ENCODE peak calls at places on chromosomes 1 and 21, in five cellular contexts. T is HepG2, M is A549, B is upper lobe of left lung, H is K562. W is an unnamed sample.

GRCh38 chr1:39919545-39919944 is 17.8 kb upstream of the MYCL start:
- ATAC-seq in M (peak), B (peak), T (peak), H (peak), W (peak)

GRCh38 chr21:38121888-38122705 is 134.7 kb upstream of the KCNJ15 start:
- ATAC-seq in M (no peak), T (no peak), H (peak), B (no peak), W (no peak)

GRCh38 chr1:222314839-222315238 is 233.1 kb downstream of the HHIPL2 start:
- ATAC-seq in M (no peak), T (no peak), H (no peak), B (no peak), W (no peak)

GRCh38 chr1:94069649-94070285 is 51.2 kb downstream of the ABCA4 start:
- ATAC-seq in B (no peak), H (no peak), M (no peak), T (no peak), W (no peak)

GRCh38 chr1:166302919-166303758 is 136.3 kb upstream of the FAM78B start:
- ATAC-seq in B (no peak), H (no peak), M (no peak), T (no peak), W (no peak)

GRCh38 chr1:77234943-77235342 is 15.7 kb upstream of the PIGK start:
- ATAC-seq in H (no peak), B (no peak), T (no peak), M (no peak), W (no peak)

GRCh38 chr21:45741691-45742090 is 98.2 kb downstream of the PCBP3 start:
- ATAC-seq in B (no peak), T (no peak), H (no peak), M (no peak), W (no peak)

GRCh38 chr1:156692409-156692957 is 12.9 kb downstream of the CRABP2 start:
- ATAC-seq in M (no peak), T (no peak), B (no peak), H (no peak), W (no peak)

GRCh38 chr1:109389638-109390341 is 7.9 kb downstream of the SORT1 start:
- ATAC-seq in B (peak), H (peak), M (no peak), T (no peak), W (no peak)

GRCh38 chr1:192767798-192768197 is 41.0 kb upstream of the RGS2 start:
- ATAC-seq in B (no peak), T (no peak), M (no peak), H (no peak), W (no peak)

GRCh38 chr1:9085306-9085940 is 16.0 kb upstream of the SLC2A5 start:
- ATAC-seq in H (no peak), M (no peak), B (no peak), T (no peak), W (no peak)

GRCh38 chr1:224433671-224434446 is 738 bp downstream of the WDR26 start:
- ATAC-seq in H (peak), B (peak), M (peak), T (peak), W (peak)

GRCh38 chr1:109923946-109924275 is 13.3 kb downstream of the CSF1 start:
- ATAC-seq in M (no peak), H (no peak), T (no peak), B (no peak), W (no peak)

GRCh38 chr1:2214541-2215241 is 13.4 kb upstream of the SKI start:
- ATAC-seq in T (peak), M (no peak), H (no peak), B (peak), W (peak)

GRCh38 chr1:68819190-68819829 is 322.4 kb upstream of the DEPDC1 start:
- ATAC-seq in M (peak), H (no peak), T (peak), B (peak), W (no peak)

GRCh38 chr1:196059210-196059609 is 549.0 kb downstream of the KCNT2 start:
- ATAC-seq in M (no peak), B (no peak), H (peak), T (peak), W (no peak)

GRCh38 chr1:47849611-47850261 is 147.4 kb downstream of the TRABD2B start:
- ATAC-seq in M (no peak), T (no peak), B (no peak), H (no peak), W (peak)

GRCh38 chr1:182789138-182790076 is at the start of gene NPL:
- ATAC-seq in H (peak), B (peak), T (peak), M (peak), W (peak)

GRCh38 chr1:21689531-21690165 is 20.5 kb upstream of the RAP1GAP start:
- ATAC-seq in M (no peak), H (no peak), B (no peak), T (no peak), W (no peak)

GRCh38 chr1:8862528-8862927 is 16.0 kb downstream of the ENO1 start:
- ATAC-seq in M (peak), H (peak), B (peak), T (peak), W (no peak)

GRCh38 chr1:20913242-20913641 is 126.1 kb upstream of the HP1BP3 start:
- ATAC-seq in B (no peak), H (no peak), M (no peak), T (no peak), W (no peak)

GRCh38 chr1:185074307-185074706 is 28.9 kb downstream of the RNF2 start:
- ATAC-seq in M (no peak), H (peak), T (no peak), B (no peak), W (no peak)

DNA sequence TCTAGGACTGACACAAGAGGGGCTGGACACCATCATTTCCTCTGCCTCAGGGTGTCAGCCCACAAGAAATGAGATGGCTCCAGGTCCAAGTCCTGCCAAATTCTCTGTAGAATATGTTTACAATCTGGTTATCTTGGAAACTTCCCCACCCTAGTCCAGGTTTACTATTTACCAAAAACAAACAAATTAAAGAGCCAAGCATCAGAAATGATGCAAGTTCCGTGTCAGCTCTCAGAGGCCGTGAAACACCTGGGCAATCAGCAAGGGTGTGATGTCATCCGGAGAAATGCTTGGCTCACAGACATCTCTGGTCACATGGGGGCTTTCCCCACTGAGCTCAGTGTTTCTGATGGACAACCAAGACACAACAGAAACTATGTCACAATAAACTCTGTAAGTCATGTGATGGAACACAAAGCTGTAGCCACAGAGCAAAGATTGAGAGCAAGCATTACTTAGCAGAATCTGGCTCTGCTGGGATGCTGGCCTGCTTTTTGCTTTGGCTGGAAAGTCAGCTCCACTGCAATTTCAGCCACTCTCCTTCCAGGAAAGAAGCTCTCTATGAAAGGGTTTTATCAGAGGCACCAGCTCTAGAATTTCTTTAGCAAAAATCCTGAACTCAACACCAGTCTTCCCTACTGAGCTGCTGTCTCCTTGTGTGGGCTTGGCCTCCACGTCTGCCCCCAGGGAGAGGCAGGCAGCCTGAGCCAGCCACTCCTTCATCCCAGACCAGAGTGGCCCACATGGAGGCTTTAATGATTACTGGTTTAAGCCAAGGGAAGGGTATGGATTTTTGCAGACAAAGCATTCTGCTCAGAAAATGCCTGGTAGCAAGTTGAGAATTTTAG is 55.9 kb downstream of the NENF start:
- ATAC-seq in M (peak), T (no peak), B (peak), H (peak), W (peak)
- TF ChIP-seq EP300 in M (peak), T (peak), B (peak), H (peak), W (no peak)

GRCh38 chr1:13760340-13760739 is 60.4 kb downstream of the PRDM2 start:
- ATAC-seq in T (no peak), H (no peak), B (no peak), M (no peak), W (no peak)

GRCh38 chr1:13760921-13761320 is 60.9 kb downstream of the PRDM2 start:
- ATAC-seq in B (no peak), T (no peak), H (no peak), M (no peak), W (no peak)

GRCh38 chr1:13757693-13758092 is 57.7 kb downstream of the PRDM2 start:
- ATAC-seq in M (no peak), H (no peak), B (no peak), T (no peak), W (no peak)

GRCh38 chr1:13756557-13757315 is 56.7 kb downstream of the PRDM2 start:
- ATAC-seq in B (no peak), M (no peak), H (no peak), T (no peak), W (no peak)

DNA sequence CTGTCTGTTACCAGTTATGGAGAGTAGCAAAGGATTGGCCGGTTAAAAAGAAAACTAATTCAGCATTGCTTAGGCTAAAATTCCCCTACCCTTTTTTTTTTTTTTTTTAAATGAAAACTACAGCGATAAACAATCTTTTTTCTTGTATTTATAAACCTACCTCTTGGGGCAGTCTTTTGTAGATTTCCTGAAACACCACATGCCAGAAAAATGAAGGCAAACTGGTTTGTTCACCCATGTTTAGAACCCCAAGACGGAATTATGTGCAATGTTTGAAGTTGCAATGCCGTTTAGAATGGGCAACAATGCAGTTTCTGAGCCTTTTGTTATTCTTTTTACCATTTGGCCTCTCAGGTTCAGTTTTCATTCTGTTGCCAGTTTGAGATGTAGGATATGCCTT is 59.1 kb downstream of the PRDM2 start:
- ATAC-seq in T (no peak), B (no peak), H (no peak), M (no peak), W (no peak)
- TF ChIP-seq CTCF in T (no peak), B (no peak), H (no peak), M (no peak), W (no peak)

GRCh38 chr1:6578624-6579373 is 995 bp upstream of the ZBTB48 start:
- ATAC-seq in T (peak), B (no peak), M (no peak), H (no peak), W (no peak)
- H3K4me3 ChIP-seq in T (peak), B (peak), M (no peak), H (no peak), W (no peak)

GRCh38 chr1:207751790-207752455 is at the start of gene CD46:
- ATAC-seq in H (peak), M (peak), B (peak), T (peak), W (peak)
- TF ChIP-seq EP300 in H (peak), M (no peak), B (peak), T (no peak), W (no peak)

GRCh38 chr1:4170953-4171352 is 270.9 kb upstream of the C1orf174 start:
- ATAC-seq in M (no peak), T (no peak), H (no peak), B (peak), W (no peak)

GRCh38 chr1:4171480-4172450 is 271.7 kb upstream of the C1orf174 start:
- ATAC-seq in B (peak), M (no peak), T (no peak), H (no peak), W (no peak)

GRCh38 chr1:4174291-4175200 is 274.5 kb upstream of the C1orf174 start:
- ATAC-seq in M (no peak), T (no peak), H (no peak), B (no peak), W (no peak)

GRCh38 chr1:4173731-4174130 is 273.7 kb upstream of the C1orf174 start:
- ATAC-seq in H (no peak), T (no peak), M (no peak), B (no peak), W (no peak)

GRCh38 chr1:4172659-4173599 is 272.9 kb upstream of the C1orf174 start:
- ATAC-seq in M (peak), T (peak), H (peak), B (no peak), W (no peak)
- TF ChIP-seq CTCF in M (peak), T (peak), H (peak), B (no peak), W (no peak)

DNA sequence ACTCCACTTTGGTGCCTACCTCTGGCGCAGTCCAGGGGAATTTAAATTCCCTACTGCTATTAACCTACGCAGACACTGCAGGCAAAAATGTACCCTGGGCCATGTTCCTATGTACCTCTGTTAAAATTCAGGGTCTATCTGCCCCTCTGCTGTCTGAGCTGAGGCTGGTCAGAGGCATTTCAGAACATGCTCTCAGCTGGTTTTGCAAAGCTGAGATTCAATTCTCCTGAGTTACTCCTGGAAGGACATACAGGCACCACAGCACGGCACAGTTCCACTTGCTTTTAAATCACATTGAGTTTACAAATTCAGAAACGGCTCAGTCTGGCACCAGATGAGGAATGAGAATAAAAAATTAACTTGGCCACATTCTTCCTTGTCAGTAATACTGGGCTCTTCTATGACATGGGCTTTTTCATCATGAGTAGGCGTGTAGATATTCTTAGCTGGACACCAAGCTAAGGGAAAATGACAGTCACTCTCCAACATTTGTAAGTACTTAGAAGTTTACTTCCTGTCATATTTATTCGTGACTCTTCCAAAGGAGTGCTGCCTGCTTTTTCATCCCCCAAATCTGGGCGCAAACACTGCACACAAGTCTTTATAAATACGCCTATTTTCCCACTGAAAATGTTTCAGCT is 2.0 kb downstream of the C1orf198 start:
- ATAC-seq in T (no peak), B (no peak), H (no peak), M (no peak), W (peak)
- H3K4me3 ChIP-seq in T (peak), B (peak), H (no peak), M (no peak), W (peak)

GRCh38 chr1:162690672-162691434 is 58.6 kb downstream of the DDR2 start:
- ATAC-seq in M (peak), H (peak), T (no peak), B (peak), W (peak)

GRCh38 chr1:162689745-162690671 is 57.7 kb downstream of the DDR2 start:
- ATAC-seq in B (peak), T (no peak), H (no peak), M (no peak), W (peak)

GRCh38 chr1:162687870-162688269 is 55.6 kb downstream of the DDR2 start:
- ATAC-seq in H (no peak), B (no peak), T (peak), M (no peak), W (peak)

GRCh38 chr1:162688931-162689330 is 56.7 kb downstream of the DDR2 start:
- ATAC-seq in B (no peak), H (no peak), T (no peak), M (no peak), W (no peak)

DNA sequence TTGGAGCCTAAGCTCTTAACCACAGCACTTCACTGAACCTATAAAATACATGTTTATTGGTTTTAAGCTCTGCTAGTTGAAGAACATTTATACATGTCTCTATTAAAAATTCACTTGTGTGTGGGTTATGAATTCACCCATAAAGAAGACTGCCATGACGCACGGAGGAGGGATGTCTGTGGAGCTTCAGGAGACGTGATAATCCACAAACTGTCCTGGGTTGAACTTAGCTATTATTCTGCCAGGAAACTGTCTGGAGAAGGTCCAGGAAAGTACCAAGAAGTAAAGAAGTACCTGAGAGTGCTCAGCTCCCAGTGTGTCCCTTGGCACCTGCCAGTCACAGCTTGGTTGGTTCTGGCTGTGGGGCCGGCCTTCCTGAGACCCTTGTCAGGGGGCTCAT is 56.3 kb downstream of the DDR2 start:
- ATAC-seq in H (no peak), M (no peak), B (no peak), T (no peak), W (no peak)
- TF ChIP-seq EP300 in H (no peak), M (no peak), B (no peak), T (no peak), W (peak)

DNA sequence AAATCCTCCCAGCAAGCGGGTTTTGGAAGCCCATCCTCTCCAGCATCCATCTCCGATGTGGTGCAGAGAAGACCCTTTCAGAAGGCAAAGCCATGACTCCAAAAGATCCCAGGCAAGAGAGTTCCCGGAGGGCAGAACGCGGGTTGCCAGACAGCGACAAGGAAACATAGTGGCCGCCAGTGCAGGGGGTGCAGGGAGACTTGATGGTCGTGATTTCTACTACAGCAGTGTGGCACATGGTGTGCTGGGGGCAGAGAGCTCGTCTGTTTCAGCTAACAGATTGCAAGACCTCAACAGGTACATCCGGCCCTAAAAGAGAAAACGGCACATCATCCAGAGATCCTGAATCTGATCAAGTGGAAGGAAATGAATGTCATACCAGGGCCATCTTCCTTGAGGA is 74.3 kb downstream of the HLCS start:
- ATAC-seq in M (no peak), H (no peak), T (no peak), B (no peak), W (no peak)
- TF ChIP-seq CTCF in M (no peak), H (no peak), T (no peak), B (no peak), W (no peak)

DNA sequence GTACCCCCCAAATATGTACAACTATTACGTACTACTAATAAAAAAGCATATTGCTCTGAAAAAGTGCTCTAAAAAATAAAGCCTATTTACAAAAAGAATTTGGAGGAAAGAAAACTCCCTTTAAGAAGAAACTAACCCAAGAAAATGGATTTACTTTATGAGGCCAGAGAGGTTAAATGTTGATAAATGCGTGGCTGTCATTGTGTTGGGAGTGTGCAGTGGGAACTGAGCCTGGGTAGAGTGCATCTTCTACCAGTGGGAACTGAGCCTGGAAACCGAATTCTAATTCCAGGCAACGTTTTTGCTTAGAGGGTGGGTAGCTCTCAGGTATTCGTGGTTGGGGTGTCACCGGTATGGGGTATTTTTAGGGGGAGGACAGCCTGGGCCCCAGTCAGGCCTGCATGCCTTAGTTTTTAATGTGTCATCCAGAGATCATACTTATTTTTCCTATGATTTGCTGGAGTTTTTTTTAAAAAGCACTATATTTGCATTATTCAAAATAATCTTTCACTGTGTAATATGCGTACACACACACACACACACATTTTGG is 24.1 kb upstream of the RNF187 start:
- ATAC-seq in M (no peak), B (no peak), H (no peak), T (no peak), W (no peak)
- H3K4me3 ChIP-seq in M (peak), B (no peak), H (peak), T (no peak), W (no peak)

GRCh38 chr21:20451051-20451450 is 547.2 kb upstream of the NCAM2 start:
- ATAC-seq in B (no peak), M (no peak), H (no peak), T (no peak), W (no peak)
- TF ChIP-seq EP300 in B (no peak), M (no peak), H (no peak), T (no peak), W (no peak)